ENCODE peak calls at places on chromosomes 4 and X, in ten cellular contexts. D is fibroblast of lung; C is AG09309; G is WERI-Rb-1; V is neural progenitor cell; A is right atrium auricular region; R is ovary; Z is astrocyte; J is breast epithelium; Q is naive thymus-derived CD4-positive, alpha-beta T cell. W is an unnamed sample.

GRCh38 chr4:8001564-8002355 is 62.1 kb upstream of the AFAP1 start:
- DNase-seq in D (no peak), C (no peak), G (no peak), V (no peak), A (no peak), R (no peak), Z (no peak), J (no peak), Q (no peak), W (no peak)

GRCh38 chr4:158805628-158806471 is 37.0 kb downstream of the FNIP2 start:
- DNase-seq in D (no peak), C (no peak), G (peak), V (no peak), A (no peak), R (no peak), Z (no peak), J (peak), Q (no peak), W (no peak)

GRCh38 chr4:156992943-156993342 is 21.3 kb upstream of the PDGFC start:
- DNase-seq in D (peak), C (no peak), G (no peak), V (no peak), A (no peak), R (no peak), Z (peak), J (no peak), Q (no peak), W (no peak)

GRCh38 chrX:123728001-123728400 is 4.9 kb downstream of the THOC2 start:
- DNase-seq in D (no peak), C (no peak), G (no peak), V (no peak), A (no peak), R (no peak), Z (no peak), J (no peak), Q (no peak), W (no peak)

GRCh38 chr4:185565696-185566095 is 30.4 kb upstream of the PDLIM3 start:
- DNase-seq in D (no peak), C (no peak), G (no peak), V (no peak), A (no peak), R (no peak), Z (no peak), J (no peak), Q (no peak), W (no peak)

GRCh38 chrX:153598541-153599191 is at the start of gene CCNQ:
- DNase-seq in D (peak), C (no peak), G (peak), V (peak), A (no peak), R (peak), Z (no peak), J (no peak), Q (no peak), W (peak)

GRCh38 chrX:107775734-107776511 is at the start of gene TSC22D3:
- DNase-seq in D (peak), C (peak), G (peak), V (peak), A (peak), R (peak), Z (peak), J (peak), Q (peak), W (peak)

GRCh38 chr4:105637409-105638258 is 70.9 kb downstream of the INTS12 start:
- DNase-seq in D (peak), C (no peak), G (no peak), V (peak), A (peak), R (peak), Z (peak), J (peak), Q (peak), W (peak)

GRCh38 chrX:29090811-29091210 is 503.6 kb downstream of the IL1RAPL1 start:
- DNase-seq in D (peak), C (no peak), G (no peak), V (peak), A (no peak), R (no peak), Z (peak), J (no peak), Q (no peak), W (no peak)

GRCh38 chr4:8866828-8867623 is 4.6 kb downstream of the HMX1 start:
- DNase-seq in D (no peak), C (no peak), G (no peak), V (peak), A (no peak), R (no peak), Z (no peak), J (no peak), Q (no peak), W (no peak)

GRCh38 chrX:41518127-41518840 is 71.1 kb downstream of the NYX start:
- DNase-seq in D (no peak), C (no peak), G (no peak), V (no peak), A (no peak), R (no peak), Z (no peak), J (no peak), Q (no peak), W (no peak)

GRCh38 chr4:23730998-23731397 is 158.8 kb downstream of the PPARGC1A start:
- DNase-seq in D (no peak), C (no peak), G (no peak), V (no peak), A (no peak), R (no peak), Z (no peak), J (no peak), Q (no peak), W (no peak)

GRCh38 chr4:184392321-184392720 is 82.0 kb downstream of the IRF2 start:
- DNase-seq in D (no peak), C (no peak), G (no peak), V (no peak), A (no peak), R (no peak), Z (no peak), J (no peak), Q (no peak), W (no peak)
- H3K4me3 ChIP-seq in D (no peak), C (no peak), G (no peak), V (no peak), A (no peak), R (no peak), Z (no peak), J (no peak), Q (no peak), W (peak)

DNA sequence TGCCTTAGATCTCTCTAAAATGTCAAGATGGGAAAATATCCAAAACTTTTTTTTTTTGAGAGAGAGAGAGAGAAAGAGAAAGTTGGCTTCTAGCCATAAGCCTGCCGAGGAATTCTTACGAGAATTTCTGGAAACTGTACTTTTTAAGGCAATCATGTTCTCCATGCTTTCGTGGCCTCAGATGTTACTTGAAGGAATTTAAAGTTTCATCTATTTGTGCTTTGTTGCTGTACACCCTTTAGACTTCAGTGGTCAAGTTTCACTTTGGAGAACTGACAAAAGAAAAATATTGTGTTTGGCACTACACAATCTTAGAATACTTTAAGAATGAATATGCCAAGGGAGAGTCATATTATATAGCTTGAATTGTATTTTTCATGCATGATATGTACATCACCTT is 53.9 kb downstream of the FAT4 start:
- DNase-seq in D (peak), C (peak), G (no peak), V (no peak), A (no peak), R (no peak), Z (peak), J (no peak), Q (no peak), W (no peak)
- H3K4me3 ChIP-seq in D (peak), C (peak), G (no peak), V (no peak), A (peak), R (peak), Z (peak), J (peak), Q (no peak), W (peak)

DNA sequence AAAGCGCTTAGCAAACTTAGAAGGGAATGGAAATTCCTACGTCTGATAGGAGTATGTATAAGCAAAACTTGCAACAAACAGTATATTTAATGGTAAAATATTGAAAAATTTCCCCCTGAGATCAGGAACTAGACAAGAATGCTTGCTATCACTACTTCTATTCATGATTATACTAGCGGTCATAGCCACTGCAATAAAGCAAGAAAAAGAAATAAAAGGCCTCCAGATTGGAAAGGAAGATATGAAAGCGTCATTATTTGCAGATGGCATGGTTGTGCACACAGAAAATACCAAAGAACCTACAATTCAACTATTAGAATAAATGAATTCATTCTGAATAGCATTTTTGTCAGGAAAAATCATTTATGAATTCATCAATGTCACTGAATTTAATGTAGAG is 87.2 kb upstream of the BCOR start:
- DNase-seq in D (no peak), C (no peak), G (no peak), V (no peak), A (no peak), R (no peak), Z (no peak), J (no peak), Q (no peak), W (no peak)
- H3K4me3 ChIP-seq in D (no peak), C (no peak), G (no peak), V (no peak), A (no peak), R (no peak), Z (no peak), J (no peak), Q (no peak), W (no peak)

GRCh38 chrX:19373034-19373891 is 29.5 kb downstream of the PDHA1 start:
- DNase-seq in D (no peak), C (no peak), G (peak), V (peak), A (no peak), R (no peak), Z (no peak), J (no peak), Q (no peak), W (no peak)
- H3K4me3 ChIP-seq in D (peak), C (no peak), G (peak), V (peak), A (peak), R (no peak), Z (no peak), J (peak), Q (peak), W (peak)

DNA sequence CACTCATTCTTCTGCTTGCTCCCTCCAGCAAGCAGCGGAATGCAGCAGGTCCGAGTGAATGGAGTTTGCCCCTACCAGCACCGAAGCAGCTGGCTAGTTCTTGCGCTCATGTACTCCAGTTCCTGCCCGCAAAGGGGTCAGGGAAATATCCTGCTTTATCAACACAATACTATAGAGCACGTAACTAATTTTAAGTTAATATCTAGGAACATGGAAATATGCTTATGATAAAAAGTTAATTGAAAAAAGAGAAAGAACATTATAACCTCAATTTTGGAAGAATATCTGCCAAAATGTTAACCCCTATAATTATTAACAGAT is 195.6 kb downstream of the SNCA start:
- DNase-seq in D (no peak), C (no peak), G (no peak), V (no peak), A (no peak), R (no peak), Z (no peak), J (no peak), Q (no peak), W (no peak)
- H3K4me3 ChIP-seq in D (peak), C (no peak), G (no peak), V (no peak), A (no peak), R (no peak), Z (no peak), J (no peak), Q (no peak), W (no peak)

GRCh38 chrX:38614485-38614884 is 53.1 kb downstream of the TSPAN7 start:
- DNase-seq in D (no peak), C (no peak), G (no peak), V (no peak), A (no peak), R (no peak), Z (no peak), J (no peak), Q (no peak), W (no peak)
- H3K4me3 ChIP-seq in D (no peak), C (no peak), G (no peak), V (no peak), A (no peak), R (no peak), Z (no peak), J (no peak), Q (no peak), W (no peak)

GRCh38 chr4:74097631-74098550 is 1.1 kb downstream of the CXCL2 start:
- DNase-seq in D (no peak), C (no peak), G (no peak), V (no peak), A (no peak), R (no peak), Z (no peak), J (no peak), Q (no peak), W (no peak)
- H3K4me3 ChIP-seq in D (peak), C (peak), G (no peak), V (peak), A (peak), R (peak), Z (peak), J (peak), Q (no peak), W (peak)

GRCh38 chrX:150982235-150982785 is 825 bp upstream of the HMGB3 start:
- DNase-seq in D (no peak), C (no peak), G (no peak), V (no peak), A (no peak), R (no peak), Z (no peak), J (no peak), Q (no peak), W (no peak)
- H3K4me3 ChIP-seq in D (peak), C (peak), G (no peak), V (peak), A (peak), R (no peak), Z (peak), J (peak), Q (peak), W (peak)

W was measured in lower lobe of right lung.